ENCODE peak calls at places on chromosomes 1 and 21, in nine cellular contexts. One of them, this sample, is unnamed.

GRCh38 chr1:75521658-75522057 is 89.3 kb downstream of the SLC44A5 start:
- DNase-seq in BE2C: no peak
- DNase-seq in GM18507: no peak
- DNase-seq in activated naive CD8-positive, alpha-beta T cell treated with anti-CD3 and anti-CD28 coated beads, Interleukin-2, amount 50 U/mL, for 24 hours: no peak
- DNase-seq in stimulated activated CD8-positive, alpha-beta memory T cell treated with anti-CD3 and anti-CD28 coated beads, Interleukin-12 subunit alpha, Interleukin-12 subunit beta, amount 100 ng/mL, for 4 hours: no peak
- DNase-seq in AG09319: no peak
- DNase-seq in Caki2: no peak
- DNase-seq in choroid plexus epithelial cell: no peak
- DNase-seq in activated CD8-positive, alpha-beta T cell treated with anti-CD3 and anti-CD28 coated beads, Interleukin-2, amount 10 ng/mL, durations not matched to agents 7 days and 5 days: no peak
- DNase-seq in this sample: no peak

GRCh38 chr1:97834903-97835302 is 85.9 kb downstream of the DPYD start:
- DNase-seq in choroid plexus epithelial cell: peak
- DNase-seq in stimulated activated CD8-positive, alpha-beta memory T cell treated with anti-CD3 and anti-CD28 coated beads, Interleukin-12 subunit alpha, Interleukin-12 subunit beta, amount 100 ng/mL, for 4 hours: no peak
- DNase-seq in BE2C: no peak
- DNase-seq in Caki2: no peak
- DNase-seq in AG09319: no peak
- DNase-seq in activated naive CD8-positive, alpha-beta T cell treated with anti-CD3 and anti-CD28 coated beads, Interleukin-2, amount 50 U/mL, for 24 hours: no peak
- DNase-seq in GM18507: no peak
- DNase-seq in activated CD8-positive, alpha-beta T cell treated with anti-CD3 and anti-CD28 coated beads, Interleukin-2, amount 10 ng/mL, durations not matched to agents 7 days and 5 days: no peak
- DNase-seq in this sample: no peak

GRCh38 chr21:42523941-42524340 is 10.3 kb downstream of the SLC37A1 start:
- DNase-seq in GM18507: no peak
- DNase-seq in activated CD8-positive, alpha-beta T cell treated with anti-CD3 and anti-CD28 coated beads, Interleukin-2, amount 10 ng/mL, durations not matched to agents 7 days and 5 days: no peak
- DNase-seq in stimulated activated CD8-positive, alpha-beta memory T cell treated with anti-CD3 and anti-CD28 coated beads, Interleukin-12 subunit alpha, Interleukin-12 subunit beta, amount 100 ng/mL, for 4 hours: no peak
- DNase-seq in BE2C: no peak
- DNase-seq in Caki2: no peak
- DNase-seq in choroid plexus epithelial cell: no peak
- DNase-seq in AG09319: no peak
- DNase-seq in activated naive CD8-positive, alpha-beta T cell treated with anti-CD3 and anti-CD28 coated beads, Interleukin-2, amount 50 U/mL, for 24 hours: no peak
- DNase-seq in this sample: no peak

GRCh38 chr21:20592482-20592881 is 405.7 kb upstream of the NCAM2 start:
- DNase-seq in activated CD8-positive, alpha-beta T cell treated with anti-CD3 and anti-CD28 coated beads, Interleukin-2, amount 10 ng/mL, durations not matched to agents 7 days and 5 days: no peak
- DNase-seq in stimulated activated CD8-positive, alpha-beta memory T cell treated with anti-CD3 and anti-CD28 coated beads, Interleukin-12 subunit alpha, Interleukin-12 subunit beta, amount 100 ng/mL, for 4 hours: no peak
- DNase-seq in GM18507: no peak
- DNase-seq in AG09319: no peak
- DNase-seq in Caki2: no peak
- DNase-seq in activated naive CD8-positive, alpha-beta T cell treated with anti-CD3 and anti-CD28 coated beads, Interleukin-2, amount 50 U/mL, for 24 hours: no peak
- DNase-seq in BE2C: no peak
- DNase-seq in choroid plexus epithelial cell: no peak
- DNase-seq in this sample: no peak

GRCh38 chr1:192565946-192566345 is 9.6 kb upstream of the RGS1 start:
- DNase-seq in GM18507: no peak
- DNase-seq in Caki2: no peak
- DNase-seq in BE2C: no peak
- DNase-seq in AG09319: no peak
- DNase-seq in choroid plexus epithelial cell: no peak
- DNase-seq in activated naive CD8-positive, alpha-beta T cell treated with anti-CD3 and anti-CD28 coated beads, Interleukin-2, amount 50 U/mL, for 24 hours: no peak
- DNase-seq in stimulated activated CD8-positive, alpha-beta memory T cell treated with anti-CD3 and anti-CD28 coated beads, Interleukin-12 subunit alpha, Interleukin-12 subunit beta, amount 100 ng/mL, for 4 hours: no peak
- DNase-seq in activated CD8-positive, alpha-beta T cell treated with anti-CD3 and anti-CD28 coated beads, Interleukin-2, amount 10 ng/mL, durations not matched to agents 7 days and 5 days: no peak
- DNase-seq in this sample: no peak

GRCh38 chr1:246012271-246012854 is 494.7 kb downstream of the SMYD3 start:
- DNase-seq in AG09319: no peak
- DNase-seq in BE2C: peak
- DNase-seq in stimulated activated CD8-positive, alpha-beta memory T cell treated with anti-CD3 and anti-CD28 coated beads, Interleukin-12 subunit alpha, Interleukin-12 subunit beta, amount 100 ng/mL, for 4 hours: no peak
- DNase-seq in GM18507: no peak
- DNase-seq in activated CD8-positive, alpha-beta T cell treated with anti-CD3 and anti-CD28 coated beads, Interleukin-2, amount 10 ng/mL, durations not matched to agents 7 days and 5 days: peak
- DNase-seq in Caki2: no peak
- DNase-seq in activated naive CD8-positive, alpha-beta T cell treated with anti-CD3 and anti-CD28 coated beads, Interleukin-2, amount 50 U/mL, for 24 hours: no peak
- DNase-seq in choroid plexus epithelial cell: peak
- DNase-seq in this sample: no peak

GRCh38 chr1:47434051-47434842 is 3.6 kb upstream of the FOXD2 start:
- DNase-seq in stimulated activated CD8-positive, alpha-beta memory T cell treated with anti-CD3 and anti-CD28 coated beads, Interleukin-12 subunit alpha, Interleukin-12 subunit beta, amount 100 ng/mL, for 4 hours: no peak
- DNase-seq in activated CD8-positive, alpha-beta T cell treated with anti-CD3 and anti-CD28 coated beads, Interleukin-2, amount 10 ng/mL, durations not matched to agents 7 days and 5 days: no peak
- DNase-seq in choroid plexus epithelial cell: peak
- DNase-seq in BE2C: peak
- DNase-seq in AG09319: no peak
- DNase-seq in GM18507: no peak
- DNase-seq in activated naive CD8-positive, alpha-beta T cell treated with anti-CD3 and anti-CD28 coated beads, Interleukin-2, amount 50 U/mL, for 24 hours: no peak
- DNase-seq in Caki2: no peak
- DNase-seq in this sample: no peak

GRCh38 chr1:218284377-218284916 is 646 bp upstream of the RRP15 start:
- DNase-seq in GM18507: no peak
- DNase-seq in activated naive CD8-positive, alpha-beta T cell treated with anti-CD3 and anti-CD28 coated beads, Interleukin-2, amount 50 U/mL, for 24 hours: peak
- DNase-seq in Caki2: no peak
- DNase-seq in AG09319: no peak
- DNase-seq in BE2C: peak
- DNase-seq in activated CD8-positive, alpha-beta T cell treated with anti-CD3 and anti-CD28 coated beads, Interleukin-2, amount 10 ng/mL, durations not matched to agents 7 days and 5 days: no peak
- DNase-seq in choroid plexus epithelial cell: no peak
- DNase-seq in stimulated activated CD8-positive, alpha-beta memory T cell treated with anti-CD3 and anti-CD28 coated beads, Interleukin-12 subunit alpha, Interleukin-12 subunit beta, amount 100 ng/mL, for 4 hours: peak
- DNase-seq in this sample: no peak

GRCh38 chr1:37606481-37607263 is 10.9 kb upstream of the GNL2 start:
- DNase-seq in Caki2: no peak
- DNase-seq in activated naive CD8-positive, alpha-beta T cell treated with anti-CD3 and anti-CD28 coated beads, Interleukin-2, amount 50 U/mL, for 24 hours: no peak
- DNase-seq in GM18507: no peak
- DNase-seq in activated CD8-positive, alpha-beta T cell treated with anti-CD3 and anti-CD28 coated beads, Interleukin-2, amount 10 ng/mL, durations not matched to agents 7 days and 5 days: no peak
- DNase-seq in BE2C: no peak
- DNase-seq in stimulated activated CD8-positive, alpha-beta memory T cell treated with anti-CD3 and anti-CD28 coated beads, Interleukin-12 subunit alpha, Interleukin-12 subunit beta, amount 100 ng/mL, for 4 hours: no peak
- DNase-seq in AG09319: no peak
- DNase-seq in choroid plexus epithelial cell: peak
- DNase-seq in this sample: no peak

GRCh38 chr1:177983087-177983823 is 13.4 kb upstream of the SEC16B start:
- DNase-seq in activated CD8-positive, alpha-beta T cell treated with anti-CD3 and anti-CD28 coated beads, Interleukin-2, amount 10 ng/mL, durations not matched to agents 7 days and 5 days: no peak
- DNase-seq in choroid plexus epithelial cell: no peak
- DNase-seq in stimulated activated CD8-positive, alpha-beta memory T cell treated with anti-CD3 and anti-CD28 coated beads, Interleukin-12 subunit alpha, Interleukin-12 subunit beta, amount 100 ng/mL, for 4 hours: no peak
- DNase-seq in Caki2: no peak
- DNase-seq in BE2C: no peak
- DNase-seq in AG09319: no peak
- DNase-seq in GM18507: no peak
- DNase-seq in activated naive CD8-positive, alpha-beta T cell treated with anti-CD3 and anti-CD28 coated beads, Interleukin-2, amount 50 U/mL, for 24 hours: no peak
- DNase-seq in this sample: no peak

GRCh38 chr1:79982218-79982617 is 975.7 kb upstream of the ADGRL4 start:
- DNase-seq in choroid plexus epithelial cell: peak
- DNase-seq in stimulated activated CD8-positive, alpha-beta memory T cell treated with anti-CD3 and anti-CD28 coated beads, Interleukin-12 subunit alpha, Interleukin-12 subunit beta, amount 100 ng/mL, for 4 hours: no peak
- DNase-seq in activated naive CD8-positive, alpha-beta T cell treated with anti-CD3 and anti-CD28 coated beads, Interleukin-2, amount 50 U/mL, for 24 hours: no peak
- DNase-seq in activated CD8-positive, alpha-beta T cell treated with anti-CD3 and anti-CD28 coated beads, Interleukin-2, amount 10 ng/mL, durations not matched to agents 7 days and 5 days: no peak
- DNase-seq in Caki2: no peak
- DNase-seq in BE2C: no peak
- DNase-seq in AG09319: peak
- DNase-seq in GM18507: no peak
- DNase-seq in this sample: no peak

GRCh38 chr1:230713915-230714764 is at the start of gene AGT:
- DNase-seq in BE2C: no peak
- DNase-seq in AG09319: peak
- DNase-seq in GM18507: no peak
- DNase-seq in stimulated activated CD8-positive, alpha-beta memory T cell treated with anti-CD3 and anti-CD28 coated beads, Interleukin-12 subunit alpha, Interleukin-12 subunit beta, amount 100 ng/mL, for 4 hours: no peak
- DNase-seq in Caki2: no peak
- DNase-seq in choroid plexus epithelial cell: peak
- DNase-seq in activated CD8-positive, alpha-beta T cell treated with anti-CD3 and anti-CD28 coated beads, Interleukin-2, amount 10 ng/mL, durations not matched to agents 7 days and 5 days: no peak
- DNase-seq in activated naive CD8-positive, alpha-beta T cell treated with anti-CD3 and anti-CD28 coated beads, Interleukin-2, amount 50 U/mL, for 24 hours: no peak
- DNase-seq in this sample: no peak

GRCh38 chr1:62299426-62300200 is 19.6 kb downstream of the KANK4 start:
- DNase-seq in choroid plexus epithelial cell: peak
- DNase-seq in AG09319: no peak
- DNase-seq in activated CD8-positive, alpha-beta T cell treated with anti-CD3 and anti-CD28 coated beads, Interleukin-2, amount 10 ng/mL, durations not matched to agents 7 days and 5 days: no peak
- DNase-seq in Caki2: no peak
- DNase-seq in GM18507: no peak
- DNase-seq in activated naive CD8-positive, alpha-beta T cell treated with anti-CD3 and anti-CD28 coated beads, Interleukin-2, amount 50 U/mL, for 24 hours: no peak
- DNase-seq in BE2C: no peak
- DNase-seq in stimulated activated CD8-positive, alpha-beta memory T cell treated with anti-CD3 and anti-CD28 coated beads, Interleukin-12 subunit alpha, Interleukin-12 subunit beta, amount 100 ng/mL, for 4 hours: no peak
- DNase-seq in this sample: no peak

GRCh38 chr1:150836129-150836773 is 28.2 kb upstream of the CTSK start:
- DNase-seq in activated naive CD8-positive, alpha-beta T cell treated with anti-CD3 and anti-CD28 coated beads, Interleukin-2, amount 50 U/mL, for 24 hours: no peak
- DNase-seq in BE2C: no peak
- DNase-seq in choroid plexus epithelial cell: peak
- DNase-seq in stimulated activated CD8-positive, alpha-beta memory T cell treated with anti-CD3 and anti-CD28 coated beads, Interleukin-12 subunit alpha, Interleukin-12 subunit beta, amount 100 ng/mL, for 4 hours: no peak
- DNase-seq in GM18507: peak
- DNase-seq in Caki2: peak
- DNase-seq in activated CD8-positive, alpha-beta T cell treated with anti-CD3 and anti-CD28 coated beads, Interleukin-2, amount 10 ng/mL, durations not matched to agents 7 days and 5 days: no peak
- DNase-seq in AG09319: no peak
- DNase-seq in this sample: no peak

GRCh38 chr1:36383240-36383639 is 2.5 kb downstream of the STK40 start:
- DNase-seq in AG09319: no peak
- DNase-seq in BE2C: no peak
- DNase-seq in choroid plexus epithelial cell: no peak
- DNase-seq in stimulated activated CD8-positive, alpha-beta memory T cell treated with anti-CD3 and anti-CD28 coated beads, Interleukin-12 subunit alpha, Interleukin-12 subunit beta, amount 100 ng/mL, for 4 hours: no peak
- DNase-seq in activated naive CD8-positive, alpha-beta T cell treated with anti-CD3 and anti-CD28 coated beads, Interleukin-2, amount 50 U/mL, for 24 hours: no peak
- DNase-seq in activated CD8-positive, alpha-beta T cell treated with anti-CD3 and anti-CD28 coated beads, Interleukin-2, amount 10 ng/mL, durations not matched to agents 7 days and 5 days: no peak
- DNase-seq in GM18507: no peak
- DNase-seq in Caki2: no peak
- DNase-seq in this sample: no peak

GRCh38 chr1:39666772-39667171 is 5.1 kb downstream of the NT5C1A start:
- DNase-seq in Caki2: no peak
- DNase-seq in GM18507: peak
- DNase-seq in stimulated activated CD8-positive, alpha-beta memory T cell treated with anti-CD3 and anti-CD28 coated beads, Interleukin-12 subunit alpha, Interleukin-12 subunit beta, amount 100 ng/mL, for 4 hours: no peak
- DNase-seq in BE2C: no peak
- DNase-seq in activated CD8-positive, alpha-beta T cell treated with anti-CD3 and anti-CD28 coated beads, Interleukin-2, amount 10 ng/mL, durations not matched to agents 7 days and 5 days: peak
- DNase-seq in activated naive CD8-positive, alpha-beta T cell treated with anti-CD3 and anti-CD28 coated beads, Interleukin-2, amount 50 U/mL, for 24 hours: peak
- DNase-seq in AG09319: no peak
- DNase-seq in choroid plexus epithelial cell: no peak
- DNase-seq in this sample: no peak

GRCh38 chr1:13805431-13805830 is 105.4 kb downstream of the PRDM2 start:
- DNase-seq in choroid plexus epithelial cell: no peak
- DNase-seq in stimulated activated CD8-positive, alpha-beta memory T cell treated with anti-CD3 and anti-CD28 coated beads, Interleukin-12 subunit alpha, Interleukin-12 subunit beta, amount 100 ng/mL, for 4 hours: no peak
- DNase-seq in AG09319: no peak
- DNase-seq in activated CD8-positive, alpha-beta T cell treated with anti-CD3 and anti-CD28 coated beads, Interleukin-2, amount 10 ng/mL, durations not matched to agents 7 days and 5 days: no peak
- DNase-seq in GM18507: no peak
- DNase-seq in activated naive CD8-positive, alpha-beta T cell treated with anti-CD3 and anti-CD28 coated beads, Interleukin-2, amount 50 U/mL, for 24 hours: no peak
- DNase-seq in Caki2: no peak
- DNase-seq in BE2C: no peak
- DNase-seq in this sample: no peak

GRCh38 chr1:29689372-29690030 is 453.2 kb downstream of the PTPRU start:
- DNase-seq in activated naive CD8-positive, alpha-beta T cell treated with anti-CD3 and anti-CD28 coated beads, Interleukin-2, amount 50 U/mL, for 24 hours: no peak
- DNase-seq in activated CD8-positive, alpha-beta T cell treated with anti-CD3 and anti-CD28 coated beads, Interleukin-2, amount 10 ng/mL, durations not matched to agents 7 days and 5 days: no peak
- DNase-seq in Caki2: no peak
- DNase-seq in BE2C: peak
- DNase-seq in choroid plexus epithelial cell: no peak
- DNase-seq in GM18507: no peak
- DNase-seq in AG09319: no peak
- DNase-seq in stimulated activated CD8-positive, alpha-beta memory T cell treated with anti-CD3 and anti-CD28 coated beads, Interleukin-12 subunit alpha, Interleukin-12 subunit beta, amount 100 ng/mL, for 4 hours: no peak
- DNase-seq in this sample: no peak

GRCh38 chr1:193229136-193229535 is 42.7 kb upstream of the B3GALT2 start:
- DNase-seq in AG09319: no peak
- DNase-seq in activated naive CD8-positive, alpha-beta T cell treated with anti-CD3 and anti-CD28 coated beads, Interleukin-2, amount 50 U/mL, for 24 hours: no peak
- DNase-seq in stimulated activated CD8-positive, alpha-beta memory T cell treated with anti-CD3 and anti-CD28 coated beads, Interleukin-12 subunit alpha, Interleukin-12 subunit beta, amount 100 ng/mL, for 4 hours: no peak
- DNase-seq in BE2C: no peak
- DNase-seq in GM18507: no peak
- DNase-seq in activated CD8-positive, alpha-beta T cell treated with anti-CD3 and anti-CD28 coated beads, Interleukin-2, amount 10 ng/mL, durations not matched to agents 7 days and 5 days: no peak
- DNase-seq in choroid plexus epithelial cell: peak
- DNase-seq in Caki2: no peak
- DNase-seq in this sample: no peak

GRCh38 chr1:28860332-28861073 is 48.5 kb downstream of the OPRD1 start:
- DNase-seq in GM18507: peak
- DNase-seq in BE2C: peak
- DNase-seq in activated naive CD8-positive, alpha-beta T cell treated with anti-CD3 and anti-CD28 coated beads, Interleukin-2, amount 50 U/mL, for 24 hours: no peak
- DNase-seq in AG09319: no peak
- DNase-seq in activated CD8-positive, alpha-beta T cell treated with anti-CD3 and anti-CD28 coated beads, Interleukin-2, amount 10 ng/mL, durations not matched to agents 7 days and 5 days: no peak
- DNase-seq in stimulated activated CD8-positive, alpha-beta memory T cell treated with anti-CD3 and anti-CD28 coated beads, Interleukin-12 subunit alpha, Interleukin-12 subunit beta, amount 100 ng/mL, for 4 hours: no peak
- DNase-seq in Caki2: peak
- DNase-seq in choroid plexus epithelial cell: peak
- DNase-seq in this sample: no peak

GRCh38 chr21:41520560-41521442 is 12.8 kb upstream of the TMPRSS2 start:
- DNase-seq in activated CD8-positive, alpha-beta T cell treated with anti-CD3 and anti-CD28 coated beads, Interleukin-2, amount 10 ng/mL, durations not matched to agents 7 days and 5 days: no peak
- DNase-seq in Caki2: no peak
- DNase-seq in BE2C: no peak
- DNase-seq in activated naive CD8-positive, alpha-beta T cell treated with anti-CD3 and anti-CD28 coated beads, Interleukin-2, amount 50 U/mL, for 24 hours: no peak
- DNase-seq in GM18507: no peak
- DNase-seq in choroid plexus epithelial cell: no peak
- DNase-seq in AG09319: no peak
- DNase-seq in stimulated activated CD8-positive, alpha-beta memory T cell treated with anti-CD3 and anti-CD28 coated beads, Interleukin-12 subunit alpha, Interleukin-12 subunit beta, amount 100 ng/mL, for 4 hours: no peak
- DNase-seq in this sample: no peak

GRCh38 chr1:248840946-248841345 is 2.9 kb downstream of the ZNF672 start:
- DNase-seq in GM18507: no peak
- DNase-seq in choroid plexus epithelial cell: no peak
- DNase-seq in BE2C: no peak
- DNase-seq in stimulated activated CD8-positive, alpha-beta memory T cell treated with anti-CD3 and anti-CD28 coated beads, Interleukin-12 subunit alpha, Interleukin-12 subunit beta, amount 100 ng/mL, for 4 hours: no peak
- DNase-seq in Caki2: no peak
- DNase-seq in AG09319: no peak
- DNase-seq in activated naive CD8-positive, alpha-beta T cell treated with anti-CD3 and anti-CD28 coated beads, Interleukin-2, amount 50 U/mL, for 24 hours: no peak
- DNase-seq in activated CD8-positive, alpha-beta T cell treated with anti-CD3 and anti-CD28 coated beads, Interleukin-2, amount 10 ng/mL, durations not matched to agents 7 days and 5 days: no peak
- DNase-seq in this sample: no peak

GRCh38 chr1:117760069-117760468 is 154.2 kb downstream of the TENT5C start:
- DNase-seq in activated CD8-positive, alpha-beta T cell treated with anti-CD3 and anti-CD28 coated beads, Interleukin-2, amount 10 ng/mL, durations not matched to agents 7 days and 5 days: no peak
- DNase-seq in AG09319: no peak
- DNase-seq in choroid plexus epithelial cell: no peak
- DNase-seq in Caki2: no peak
- DNase-seq in GM18507: no peak
- DNase-seq in stimulated activated CD8-positive, alpha-beta memory T cell treated with anti-CD3 and anti-CD28 coated beads, Interleukin-12 subunit alpha, Interleukin-12 subunit beta, amount 100 ng/mL, for 4 hours: no peak
- DNase-seq in BE2C: no peak
- DNase-seq in activated naive CD8-positive, alpha-beta T cell treated with anti-CD3 and anti-CD28 coated beads, Interleukin-2, amount 50 U/mL, for 24 hours: no peak
- DNase-seq in this sample: no peak

GRCh38 chr21:14617836-14618235 is 71.7 kb upstream of the SAMSN1 start:
- DNase-seq in activated naive CD8-positive, alpha-beta T cell treated with anti-CD3 and anti-CD28 coated beads, Interleukin-2, amount 50 U/mL, for 24 hours: no peak
- DNase-seq in AG09319: no peak
- DNase-seq in stimulated activated CD8-positive, alpha-beta memory T cell treated with anti-CD3 and anti-CD28 coated beads, Interleukin-12 subunit alpha, Interleukin-12 subunit beta, amount 100 ng/mL, for 4 hours: no peak
- DNase-seq in GM18507: no peak
- DNase-seq in Caki2: no peak
- DNase-seq in choroid plexus epithelial cell: no peak
- DNase-seq in BE2C: no peak
- DNase-seq in activated CD8-positive, alpha-beta T cell treated with anti-CD3 and anti-CD28 coated beads, Interleukin-2, amount 10 ng/mL, durations not matched to agents 7 days and 5 days: no peak
- DNase-seq in this sample: no peak

GRCh38 chr1:11358991-11359390 is 86.0 kb downstream of the UBIAD1 start:
- DNase-seq in activated CD8-positive, alpha-beta T cell treated with anti-CD3 and anti-CD28 coated beads, Interleukin-2, amount 10 ng/mL, durations not matched to agents 7 days and 5 days: no peak
- DNase-seq in GM18507: no peak
- DNase-seq in choroid plexus epithelial cell: no peak
- DNase-seq in stimulated activated CD8-positive, alpha-beta memory T cell treated with anti-CD3 and anti-CD28 coated beads, Interleukin-12 subunit alpha, Interleukin-12 subunit beta, amount 100 ng/mL, for 4 hours: no peak
- DNase-seq in Caki2: no peak
- DNase-seq in BE2C: no peak
- DNase-seq in AG09319: no peak
- DNase-seq in activated naive CD8-positive, alpha-beta T cell treated with anti-CD3 and anti-CD28 coated beads, Interleukin-2, amount 50 U/mL, for 24 hours: no peak
- DNase-seq in this sample: no peak

GRCh38 chr1:33080373-33080772 is 580 bp upstream of the AZIN2 start:
- DNase-seq in stimulated activated CD8-positive, alpha-beta memory T cell treated with anti-CD3 and anti-CD28 coated beads, Interleukin-12 subunit alpha, Interleukin-12 subunit beta, amount 100 ng/mL, for 4 hours: no peak
- DNase-seq in GM18507: no peak
- DNase-seq in Caki2: no peak
- DNase-seq in activated CD8-positive, alpha-beta T cell treated with anti-CD3 and anti-CD28 coated beads, Interleukin-2, amount 10 ng/mL, durations not matched to agents 7 days and 5 days: no peak
- DNase-seq in AG09319: no peak
- DNase-seq in activated naive CD8-positive, alpha-beta T cell treated with anti-CD3 and anti-CD28 coated beads, Interleukin-2, amount 50 U/mL, for 24 hours: no peak
- DNase-seq in BE2C: no peak
- DNase-seq in choroid plexus epithelial cell: no peak
- DNase-seq in this sample: no peak

GRCh38 chr1:228781161-228781771 is 46.0 kb downstream of the RHOU start:
- DNase-seq in choroid plexus epithelial cell: peak
- DNase-seq in BE2C: peak
- DNase-seq in stimulated activated CD8-positive, alpha-beta memory T cell treated with anti-CD3 and anti-CD28 coated beads, Interleukin-12 subunit alpha, Interleukin-12 subunit beta, amount 100 ng/mL, for 4 hours: no peak
- DNase-seq in AG09319: no peak
- DNase-seq in GM18507: no peak
- DNase-seq in activated CD8-positive, alpha-beta T cell treated with anti-CD3 and anti-CD28 coated beads, Interleukin-2, amount 10 ng/mL, durations not matched to agents 7 days and 5 days: no peak
- DNase-seq in Caki2: no peak
- DNase-seq in activated naive CD8-positive, alpha-beta T cell treated with anti-CD3 and anti-CD28 coated beads, Interleukin-2, amount 50 U/mL, for 24 hours: no peak
- DNase-seq in this sample: no peak

GRCh38 chr1:234125283-234125682 is 220.8 kb downstream of the SLC35F3 start:
- DNase-seq in stimulated activated CD8-positive, alpha-beta memory T cell treated with anti-CD3 and anti-CD28 coated beads, Interleukin-12 subunit alpha, Interleukin-12 subunit beta, amount 100 ng/mL, for 4 hours: no peak
- DNase-seq in BE2C: peak
- DNase-seq in GM18507: peak
- DNase-seq in AG09319: no peak
- DNase-seq in choroid plexus epithelial cell: peak
- DNase-seq in activated naive CD8-positive, alpha-beta T cell treated with anti-CD3 and anti-CD28 coated beads, Interleukin-2, amount 50 U/mL, for 24 hours: peak
- DNase-seq in activated CD8-positive, alpha-beta T cell treated with anti-CD3 and anti-CD28 coated beads, Interleukin-2, amount 10 ng/mL, durations not matched to agents 7 days and 5 days: peak
- DNase-seq in Caki2: no peak
- DNase-seq in this sample: no peak

GRCh38 chr1:22712502-22713271 is 2.0 kb downstream of the EPHB2 start:
- DNase-seq in GM18507: peak
- DNase-seq in choroid plexus epithelial cell: no peak
- DNase-seq in Caki2: no peak
- DNase-seq in AG09319: peak
- DNase-seq in activated CD8-positive, alpha-beta T cell treated with anti-CD3 and anti-CD28 coated beads, Interleukin-2, amount 10 ng/mL, durations not matched to agents 7 days and 5 days: no peak
- DNase-seq in stimulated activated CD8-positive, alpha-beta memory T cell treated with anti-CD3 and anti-CD28 coated beads, Interleukin-12 subunit alpha, Interleukin-12 subunit beta, amount 100 ng/mL, for 4 hours: no peak
- DNase-seq in BE2C: no peak
- DNase-seq in activated naive CD8-positive, alpha-beta T cell treated with anti-CD3 and anti-CD28 coated beads, Interleukin-2, amount 50 U/mL, for 24 hours: peak
- DNase-seq in this sample: no peak

GRCh38 chr1:160414836-160415235 is 14.5 kb downstream of the VANGL2 start:
- DNase-seq in Caki2: no peak
- DNase-seq in activated naive CD8-positive, alpha-beta T cell treated with anti-CD3 and anti-CD28 coated beads, Interleukin-2, amount 50 U/mL, for 24 hours: no peak
- DNase-seq in GM18507: no peak
- DNase-seq in activated CD8-positive, alpha-beta T cell treated with anti-CD3 and anti-CD28 coated beads, Interleukin-2, amount 10 ng/mL, durations not matched to agents 7 days and 5 days: no peak
- DNase-seq in BE2C: no peak
- DNase-seq in choroid plexus epithelial cell: no peak
- DNase-seq in AG09319: no peak
- DNase-seq in stimulated activated CD8-positive, alpha-beta memory T cell treated with anti-CD3 and anti-CD28 coated beads, Interleukin-12 subunit alpha, Interleukin-12 subunit beta, amount 100 ng/mL, for 4 hours: no peak
- DNase-seq in this sample: no peak

GRCh38 chr1:42947965-42948732 is 10.5 kb downstream of the SLC2A1 start:
- DNase-seq in Caki2: no peak
- DNase-seq in AG09319: no peak
- DNase-seq in activated CD8-positive, alpha-beta T cell treated with anti-CD3 and anti-CD28 coated beads, Interleukin-2, amount 10 ng/mL, durations not matched to agents 7 days and 5 days: no peak
- DNase-seq in BE2C: no peak
- DNase-seq in activated naive CD8-positive, alpha-beta T cell treated with anti-CD3 and anti-CD28 coated beads, Interleukin-2, amount 50 U/mL, for 24 hours: no peak
- DNase-seq in GM18507: no peak
- DNase-seq in choroid plexus epithelial cell: no peak
- DNase-seq in stimulated activated CD8-positive, alpha-beta memory T cell treated with anti-CD3 and anti-CD28 coated beads, Interleukin-12 subunit alpha, Interleukin-12 subunit beta, amount 100 ng/mL, for 4 hours: no peak
- DNase-seq in this sample: no peak

This sample was measured in naive thymus-derived CD8-positive, alpha-beta T cell.